ENCODE peak calls at places on chromosomes 2 and 18, in five cellular contexts. F, T, W, A and E are unnamed samples.

GRCh38 chr18:70289351-70290330 is 796 bp downstream of the SOCS6 start:
- DNase-seq in F (no peak), W (peak), A (peak), T (no peak), E (no peak)

GRCh38 chr2:77016481-77016880 is 505.7 kb downstream of the LRRTM4 start:
- DNase-seq in A (no peak), F (no peak), W (no peak), T (no peak), E (no peak)

GRCh38 chr2:216497808-216498366 is 757 bp upstream of the RPL37A start:
- DNase-seq in W (peak), F (no peak), A (no peak), T (no peak), E (no peak)

GRCh38 chr2:207334631-207335371 is 169.1 kb upstream of the KLF7 start:
- DNase-seq in W (no peak), T (peak), F (no peak), A (no peak), E (peak)

GRCh38 chr2:72273384-72273783 is 125.7 kb upstream of the CYP26B1 start:
- DNase-seq in A (no peak), W (no peak), T (peak), F (no peak), E (no peak)

GRCh38 chr2:158637357-158637756 is 157.8 kb upstream of the DAPL1 start:
- DNase-seq in W (no peak), F (no peak), A (no peak), T (no peak), E (no peak)

GRCh38 chr18:59219672-59220163 is at the start of gene GRP:
- DNase-seq in W (no peak), F (no peak), A (peak), T (no peak), E (no peak)

GRCh38 chr2:181991171-181991885 is 5.7 kb downstream of the PPP1R1C start:
- DNase-seq in A (no peak), F (peak), W (no peak), T (no peak), E (no peak)

GRCh38 chr2:120624738-120625446 is 110.8 kb upstream of the GLI2 start:
- DNase-seq in W (no peak), A (no peak), T (no peak), F (no peak), E (no peak)

GRCh38 chr2:145939949-145940348 is 1420.0 kb upstream of the ZEB2 start:
- DNase-seq in W (no peak), T (no peak), A (no peak), F (no peak), E (no peak)

GRCh38 chr2:150878347-150878746 is 383.3 kb downstream of the RBM43 start:
- DNase-seq in T (peak), F (no peak), W (no peak), A (no peak), E (no peak)

GRCh38 chr2:15993666-15994065 is 53.3 kb downstream of the MYCN start:
- DNase-seq in T (no peak), W (no peak), A (no peak), F (no peak), E (no peak)

GRCh38 chr2:200483729-200484198 is 26.1 kb downstream of the KCTD18 start:
- DNase-seq in F (no peak), A (peak), T (peak), W (peak), E (peak)

GRCh38 chr2:230671117-230671516 is 41.5 kb upstream of the CAB39 start:
- DNase-seq in F (no peak), W (no peak), T (no peak), A (no peak), E (no peak)

GRCh38 chr2:240295256-240296103 is 140.0 kb upstream of the GPC1 start:
- DNase-seq in A (no peak), W (no peak), T (no peak), F (no peak), E (no peak)

GRCh38 chr2:172086349-172087190 is 1.3 kb downstream of the DLX1 start:
- DNase-seq in F (no peak), A (peak), T (no peak), W (no peak), E (no peak)

GRCh38 chr2:197258580-197258979 is 52.0 kb downstream of the ANKRD44 start:
- DNase-seq in W (no peak), A (no peak), F (peak), T (no peak), E (no peak)

GRCh38 chr18:35828591-35828990 is 143.9 kb upstream of the RMP24 start:
- DNase-seq in F (no peak), A (no peak), W (no peak), T (no peak), E (no peak)

GRCh38 chr2:180523629-180524340 is 456.6 kb upstream of the UBE2E3 start:
- DNase-seq in F (no peak), A (no peak), W (no peak), T (peak), E (no peak)

GRCh38 chr2:30691948-30692828 is 115.1 kb downstream of the CAPN13 start:
- DNase-seq in T (peak), W (no peak), F (no peak), A (no peak), E (no peak)

GRCh38 chr2:112588611-112589045 is 4.2 kb downstream of the CHCHD5 start:
- DNase-seq in T (no peak), F (no peak), A (no peak), W (no peak), E (no peak)

GRCh38 chr2:129879614-129880180 is 99.8 kb upstream of the RAB6C start:
- DNase-seq in A (no peak), W (no peak), F (no peak), T (no peak), E (peak)

GRCh38 chr2:162613839-162614238 is 224.7 kb downstream of the KCNH7 start:
- DNase-seq in W (no peak), T (no peak), A (no peak), F (no peak), E (no peak)

GRCh38 chr2:202317080-202317859 is 51.7 kb downstream of the NOP58 start:
- DNase-seq in F (no peak), A (peak), W (no peak), T (no peak), E (no peak)

GRCh38 chr2:134504586-134505336 is 214.0 kb downstream of the TMEM163 start:
- DNase-seq in W (no peak), F (no peak), A (no peak), T (no peak), E (no peak)

GRCh38 chr2:187964742-187965141 is 326.9 kb upstream of the GULP1 start:
- DNase-seq in F (no peak), A (no peak), T (no peak), W (no peak), E (no peak)

GRCh38 chr2:178811901-178812300 is 4.7 kb upstream of the TTN start:
- DNase-seq in A (no peak), T (no peak), F (no peak), W (no peak), E (no peak)

GRCh38 chr2:231554748-231555545 is 24.7 kb upstream of the NMUR1 start:
- DNase-seq in F (no peak), A (no peak), W (no peak), T (peak), E (no peak)

GRCh38 chr2:154623819-154624218 is 74.7 kb upstream of the KCNJ3 start:
- DNase-seq in T (peak), F (no peak), A (peak), W (no peak), E (peak)

GRCh38 chr2:100603945-100604633 is 41.3 kb downstream of the PDCL3 start:
- DNase-seq in A (no peak), F (no peak), W (no peak), T (no peak), E (no peak)

GRCh38 chr2:102126660-102127059 is 15.9 kb upstream of the IL1R1 start:
- DNase-seq in W (no peak), A (no peak), F (no peak), T (no peak), E (no peak)

GRCh38 chr2:9207641-9208301 is 1.2 kb downstream of the ASAP2 start:
- DNase-seq in T (peak), F (no peak), A (peak), W (no peak), E (no peak)

GRCh38 chr2:42975358-42975717 is 183.0 kb upstream of the HAAO start:
- DNase-seq in A (no peak), T (no peak), W (no peak), F (no peak), E (no peak)

GRCh38 chr2:42976400-42976799 is 184.0 kb upstream of the HAAO start:
- DNase-seq in A (no peak), F (no peak), T (no peak), W (no peak), E (no peak)

GRCh38 chr2:42974303-42974696 is 181.9 kb upstream of the HAAO start:
- DNase-seq in A (no peak), F (no peak), W (no peak), T (no peak), E (no peak)

GRCh38 chr2:42973771-42974170 is 181.4 kb upstream of the HAAO start:
- DNase-seq in F (no peak), W (no peak), A (no peak), T (no peak), E (no peak)

DNA sequence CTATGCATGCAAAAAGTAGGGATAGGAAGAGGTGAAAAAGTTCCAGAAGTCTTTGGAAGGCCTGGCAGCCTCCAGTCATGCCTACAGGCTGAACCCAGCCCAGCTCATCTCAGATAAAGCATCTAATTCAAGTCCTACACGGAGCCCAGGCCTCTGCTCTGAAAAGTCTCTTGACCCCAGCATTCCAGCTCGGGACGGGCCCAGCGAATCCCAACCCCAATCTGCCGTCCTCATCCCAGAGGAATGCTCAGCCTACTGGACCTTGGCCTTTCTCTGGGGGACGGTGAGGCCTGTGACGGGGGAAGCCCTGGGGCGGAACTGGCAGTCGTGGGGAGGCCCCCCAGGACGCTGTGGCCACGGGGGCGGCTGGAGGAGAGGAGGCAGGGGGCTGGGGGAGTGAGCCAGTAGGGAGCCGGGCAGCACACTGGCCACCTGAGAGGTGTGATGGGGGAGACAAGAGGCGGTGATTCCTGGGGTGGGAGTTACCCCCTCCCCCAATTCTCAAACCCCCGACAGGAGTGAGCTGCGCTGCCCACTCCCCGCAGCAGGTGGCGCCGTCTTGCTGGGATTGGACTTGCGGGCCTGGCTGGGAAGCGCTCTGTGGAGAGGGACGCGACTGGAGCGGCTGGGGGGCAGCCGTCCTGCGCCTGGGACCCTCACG is 182.4 kb upstream of the HAAO start:
- DNase-seq in W (peak), T (peak), F (no peak), A (peak), E (peak)
- TF ChIP-seq RAD21 in W (peak), T (peak), F (peak), A (peak), E (peak)

GRCh38 chr2:165010556-165010955 is 55.2 kb upstream of the SLC38A11 start:
- DNase-seq in T (no peak), W (no peak), A (no peak), F (no peak), E (no peak)

GRCh38 chr2:165003443-165004130 is 48.3 kb upstream of the SLC38A11 start:
- DNase-seq in W (no peak), A (no peak), F (no peak), T (no peak), E (no peak)

GRCh38 chr2:165008916-165009315 is 53.6 kb upstream of the SLC38A11 start:
- DNase-seq in T (peak), A (no peak), W (no peak), F (no peak), E (no peak)

GRCh38 chr2:165009466-165009865 is 54.1 kb upstream of the SLC38A11 start:
- DNase-seq in W (no peak), A (no peak), T (no peak), F (no peak), E (no peak)

GRCh38 chr2:165007162-165007744 is 51.9 kb upstream of the SLC38A11 start:
- DNase-seq in A (no peak), W (no peak), T (no peak), F (no peak), E (no peak)
- TF ChIP-seq RAD21 in A (no peak), W (no peak), T (no peak), F (no peak), E (no peak)

GRCh38 chr2:56015631-56016251 is 92.2 kb upstream of the EFEMP1 start:
- DNase-seq in T (no peak), F (no peak), W (no peak), A (no peak), E (no peak)
- TF ChIP-seq RAD21 in T (no peak), F (no peak), W (no peak), A (no peak), E (no peak)

GRCh38 chr18:44920441-44920840 is 239.8 kb downstream of the SETBP1 start:
- DNase-seq in A (no peak), T (no peak), F (no peak), W (no peak), E (no peak)
- TF ChIP-seq RAD21 in A (no peak), T (no peak), F (no peak), W (no peak), E (no peak)

DNA sequence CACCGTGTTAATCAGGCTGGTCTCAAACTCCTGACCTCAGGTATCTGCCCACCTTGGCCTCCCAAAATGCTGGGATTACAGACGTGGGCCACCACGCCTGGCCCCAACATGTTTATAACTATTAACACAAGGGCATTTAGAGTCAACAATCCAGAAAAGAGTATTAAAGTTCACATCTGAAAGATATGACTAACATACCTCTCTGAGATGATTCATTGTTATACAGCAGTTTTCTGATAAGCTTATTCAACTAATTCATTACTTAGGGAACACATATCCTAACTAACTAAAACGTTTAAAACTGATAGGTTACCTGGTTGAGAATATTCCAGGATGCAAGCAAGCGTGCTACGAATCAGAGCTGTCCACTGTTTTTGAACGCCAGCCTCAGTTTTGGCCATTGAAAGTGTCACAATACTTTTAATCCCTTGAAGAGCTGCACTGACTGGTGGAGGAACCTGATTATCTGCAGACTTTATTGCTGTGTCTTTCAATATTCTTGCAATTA is 34.0 kb upstream of the STRN start:
- DNase-seq in A (no peak), T (peak), F (no peak), W (no peak), E (no peak)
- TF ChIP-seq RAD21 in A (no peak), T (no peak), F (no peak), W (no peak), E (no peak)

DNA sequence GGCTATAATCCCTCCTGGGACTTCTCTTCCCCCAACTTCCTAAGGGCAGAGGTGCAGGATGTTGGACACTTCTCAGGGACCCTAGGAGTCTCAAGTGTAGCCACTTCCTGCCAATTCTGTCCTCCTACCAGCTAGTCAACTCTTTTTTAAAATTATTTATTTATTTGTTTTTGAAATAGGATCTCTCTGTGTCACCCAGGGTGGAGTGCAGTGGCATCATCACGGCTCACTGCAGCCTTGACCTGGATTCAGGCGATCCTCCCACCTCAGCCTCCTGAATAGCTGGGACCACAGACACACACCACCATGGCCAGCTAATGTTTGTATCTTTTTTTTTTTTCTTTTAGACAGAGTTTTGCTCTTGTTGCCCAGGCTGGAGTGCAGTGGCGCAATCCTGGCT is 11.5 kb downstream of the SFTPB start:
- DNase-seq in A (no peak), F (no peak), T (no peak), W (no peak), E (no peak)
- TF ChIP-seq RAD21 in A (no peak), F (no peak), T (no peak), W (no peak), E (no peak)

DNA sequence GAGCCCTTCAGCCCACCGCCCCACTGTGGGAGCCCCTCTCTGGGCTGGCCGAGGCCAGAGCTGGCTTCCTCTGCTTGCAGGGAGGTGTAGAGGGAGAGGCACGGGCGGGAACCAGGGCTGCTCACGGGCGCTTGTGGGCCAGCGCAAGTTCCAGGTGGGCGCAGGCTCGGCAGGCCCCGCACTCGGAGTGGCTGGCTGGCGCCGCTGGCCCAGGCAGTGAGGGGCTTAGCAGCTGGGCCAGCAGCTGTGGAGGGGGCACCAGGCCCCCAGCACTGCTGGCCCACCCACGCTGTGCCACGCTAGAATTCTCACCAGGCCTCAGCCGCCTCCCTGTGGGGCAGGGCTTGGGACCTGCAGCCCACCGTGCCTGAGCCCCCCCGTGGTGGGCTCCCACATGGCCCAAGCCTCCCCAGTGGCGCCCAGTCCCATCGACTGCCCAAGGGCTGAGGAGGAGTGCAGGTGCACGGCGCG is 45.2 kb downstream of the SLC5A7 start:
- DNase-seq in T (no peak), F (no peak), A (no peak), W (no peak), E (no peak)
- TF ChIP-seq RAD21 in T (no peak), F (no peak), A (no peak), W (no peak), E (no peak)

GRCh38 chr18:58139627-58140026 is 95.6 kb downstream of the NEDD4L start:
- DNase-seq in T (no peak), A (no peak), W (no peak), F (no peak), E (no peak)

GRCh38 chr18:58136865-58137264 is 92.8 kb downstream of the NEDD4L start:
- DNase-seq in A (no peak), W (no peak), T (no peak), F (no peak), E (no peak)

GRCh38 chr18:58135806-58136331 is 91.8 kb downstream of the NEDD4L start:
- DNase-seq in A (peak), T (peak), W (peak), F (peak), E (peak)

GRCh38 chr18:58132595-58133191 is 88.7 kb downstream of the NEDD4L start:
- DNase-seq in W (no peak), A (no peak), F (no peak), T (no peak), E (no peak)

DNA sequence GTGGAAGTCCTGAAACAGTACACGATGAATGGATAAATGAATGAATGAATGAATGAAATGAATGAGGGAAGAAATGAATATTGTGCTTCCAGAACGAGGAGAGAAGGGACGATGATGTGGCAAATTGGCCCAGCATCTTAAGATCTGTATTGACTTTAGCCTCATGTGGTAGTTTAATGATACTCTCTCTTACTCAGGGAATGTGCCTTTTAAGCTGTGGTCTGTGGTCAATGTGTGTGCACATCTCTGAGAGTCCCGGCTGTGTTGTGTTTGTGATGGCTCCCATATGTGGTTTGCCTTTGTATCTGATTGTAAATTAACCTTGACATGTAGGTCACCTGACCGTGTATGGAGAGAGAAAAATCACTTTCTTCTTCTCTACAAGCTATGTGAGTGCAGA is 91.1 kb downstream of the NEDD4L start:
- DNase-seq in W (no peak), A (no peak), F (peak), T (no peak), E (no peak)
- TF ChIP-seq RAD21 in W (no peak), A (no peak), F (no peak), T (no peak), E (no peak)

GRCh38 chr2:223386984-223387383 is 215.2 kb downstream of the SCG2 start:
- DNase-seq in T (no peak), F (no peak), A (no peak), W (no peak), E (no peak)
- TF ChIP-seq RAD21 in T (no peak), F (no peak), A (no peak), W (no peak), E (no peak)